ENCODE peak calls at places on chromosome 22, in ten cellular contexts. X, M, O, C, T, B, I, Z, F and Q are unnamed samples.

GRCh38 chr22:40665312-40665711 is 14.0 kb upstream of the MCHR1 start:
- DNase-seq in X (no peak), M (peak), O (no peak), C (no peak), T (no peak), B (no peak), I (no peak), Z (no peak), F (no peak), Q (no peak)

GRCh38 chr22:30855266-30855665 is 113.3 kb downstream of the MORC2 start:
- DNase-seq in X (no peak), M (no peak), O (no peak), C (no peak), T (no peak), B (no peak), I (no peak), Z (no peak), F (no peak), Q (no peak)

GRCh38 chr22:37303821-37304274 is 21.5 kb downstream of the CYTH4 start:
- DNase-seq in X (no peak), M (no peak), O (peak), C (no peak), T (peak), B (peak), I (no peak), Z (no peak), F (no peak), Q (no peak)

GRCh38 chr22:38862375-38863329 is 9.4 kb downstream of the CBX6 start:
- DNase-seq in X (no peak), M (peak), O (no peak), C (no peak), T (no peak), B (no peak), I (no peak), Z (no peak), F (no peak), Q (no peak)

GRCh38 chr22:37431366-37431765 is 4.1 kb upstream of the ELFN2 start:
- DNase-seq in X (no peak), M (no peak), O (peak), C (no peak), T (peak), B (no peak), I (no peak), Z (no peak), F (no peak), Q (no peak)

GRCh38 chr22:26139320-26139719 is 29.9 kb upstream of the SEZ6L start:
- DNase-seq in X (no peak), M (peak), O (no peak), C (peak), T (no peak), B (no peak), I (no peak), Z (no peak), F (no peak), Q (no peak)

GRCh38 chr22:46500201-46500600 is 37.2 kb downstream of the CELSR1 start:
- DNase-seq in X (no peak), M (no peak), O (no peak), C (no peak), T (no peak), B (no peak), I (no peak), Z (peak), F (no peak), Q (no peak)

GRCh38 chr22:38751422-38752346 is 4.1 kb downstream of the SUN2 start:
- DNase-seq in X (peak), M (peak), O (no peak), C (peak), T (no peak), B (peak), I (peak), Z (no peak), F (peak), Q (no peak)

GRCh38 chr22:24521791-24522245 is 26.7 kb downstream of the UPB1 start:
- DNase-seq in X (peak), M (no peak), O (peak), C (peak), T (peak), B (no peak), I (no peak), Z (peak), F (no peak), Q (no peak)

GRCh38 chr22:43843783-43844530 is 18.4 kb downstream of the SULT4A1 start:
- DNase-seq in X (no peak), M (peak), O (no peak), C (no peak), T (no peak), B (no peak), I (no peak), Z (no peak), F (no peak), Q (no peak)

GRCh38 chr22:45503071-45503815 is 560 bp downstream of the FBLN1 start:
- DNase-seq in X (no peak), M (peak), O (no peak), C (no peak), T (no peak), B (no peak), I (no peak), Z (peak), F (no peak), Q (no peak)

GRCh38 chr22:43227231-43227630 is 40.3 kb upstream of the TTLL12 start:
- DNase-seq in X (no peak), M (no peak), O (no peak), C (no peak), T (no peak), B (no peak), I (no peak), Z (no peak), F (no peak), Q (no peak)

GRCh38 chr22:39296535-39296934 is 22.9 kb downstream of the RPL3 start:
- DNase-seq in X (no peak), M (no peak), O (no peak), C (no peak), T (no peak), B (no peak), I (no peak), Z (no peak), F (no peak), Q (no peak)

GRCh38 chr22:50199251-50199721 is 1.5 kb upstream of the SELENOO start:
- DNase-seq in X (no peak), M (peak), O (no peak), C (no peak), T (no peak), B (no peak), I (no peak), Z (no peak), F (no peak), Q (no peak)

GRCh38 chr22:46589871-46590271 is 30.3 kb upstream of the GRAMD4 start:
- DNase-seq in X (no peak), M (peak), O (no peak), C (no peak), T (no peak), B (no peak), I (no peak), Z (no peak), F (no peak), Q (no peak)

GRCh38 chr22:28230682-28231081 is 311.6 kb upstream of the PITPNB start:
- DNase-seq in X (no peak), M (no peak), O (no peak), C (no peak), T (no peak), B (no peak), I (no peak), Z (no peak), F (no peak), Q (no peak)

GRCh38 chr22:23393721-23394320 is 186.3 kb downstream of the IGLL1 start:
- DNase-seq in X (no peak), M (no peak), O (no peak), C (no peak), T (no peak), B (no peak), I (no peak), Z (no peak), F (no peak), Q (no peak)

GRCh38 chr22:46809153-46809885 is 46.9 kb downstream of the TBC1D22A start:
- DNase-seq in X (no peak), M (no peak), O (no peak), C (no peak), T (no peak), B (no peak), I (no peak), Z (no peak), F (no peak), Q (peak)

GRCh38 chr22:17213976-17214375 is 5.3 kb downstream of the ADA2 start:
- DNase-seq in X (no peak), M (peak), O (peak), C (no peak), T (peak), B (no peak), I (peak), Z (peak), F (no peak), Q (no peak)

GRCh38 chr22:20624161-20624616 is 116.8 kb downstream of the MED15 start:
- DNase-seq in X (no peak), M (no peak), O (no peak), C (no peak), T (no peak), B (no peak), I (no peak), Z (no peak), F (no peak), Q (no peak)

GRCh38 chr22:38148252-38148651 is 33.4 kb downstream of the PLA2G6 start:
- DNase-seq in X (no peak), M (no peak), O (no peak), C (no peak), T (no peak), B (no peak), I (no peak), Z (no peak), F (no peak), Q (no peak)

GRCh38 chr22:45265546-45265945 is 19.2 kb upstream of the UPK3A start:
- DNase-seq in X (no peak), M (peak), O (no peak), C (no peak), T (no peak), B (no peak), I (no peak), Z (no peak), F (no peak), Q (no peak)

GRCh38 chr22:45977003-45977395 is at the start of gene WNT7B:
- DNase-seq in X (no peak), M (no peak), O (no peak), C (peak), T (peak), B (no peak), I (no peak), Z (no peak), F (no peak), Q (no peak)

GRCh38 chr22:48580481-48580970 is 1247.1 kb downstream of the BRD1 start:
- DNase-seq in X (no peak), M (peak), O (no peak), C (no peak), T (no peak), B (no peak), I (no peak), Z (no peak), F (no peak), Q (no peak)

GRCh38 chr22:46726066-46726985 is 11.7 kb downstream of the CERK start:
- DNase-seq in X (no peak), M (peak), O (no peak), C (no peak), T (no peak), B (no peak), I (no peak), Z (no peak), F (no peak), Q (no peak)

GRCh38 chr22:48557473-48557872 is 1270.2 kb downstream of the BRD1 start:
- DNase-seq in X (no peak), M (no peak), O (no peak), C (no peak), T (no peak), B (no peak), I (no peak), Z (no peak), F (no peak), Q (no peak)

GRCh38 chr22:40748388-40748970 is 69.2 kb downstream of the MCHR1 start:
- DNase-seq in X (no peak), M (no peak), O (no peak), C (no peak), T (no peak), B (no peak), I (no peak), Z (no peak), F (no peak), Q (no peak)

GRCh38 chr22:44685384-44686056 is 16.5 kb upstream of the PRR5 start:
- DNase-seq in X (peak), M (no peak), O (peak), C (no peak), T (peak), B (no peak), I (peak), Z (peak), F (no peak), Q (no peak)

GRCh38 chr22:48476599-48476998 is 1351.1 kb downstream of the BRD1 start:
- DNase-seq in X (no peak), M (no peak), O (no peak), C (no peak), T (no peak), B (no peak), I (no peak), Z (no peak), F (no peak), Q (peak)

GRCh38 chr22:30423296-30423958 is 2.1 kb upstream of the MTFP1 start:
- DNase-seq in X (peak), M (no peak), O (peak), C (no peak), T (peak), B (no peak), I (no peak), Z (peak), F (no peak), Q (peak)

GRCh38 chr22:46769191-46769675 is 6.8 kb downstream of the TBC1D22A start:
- DNase-seq in X (peak), M (peak), O (no peak), C (peak), T (no peak), B (no peak), I (no peak), Z (no peak), F (no peak), Q (no peak)

GRCh38 chr22:30806391-30806861 is 111.8 kb downstream of the OSBP2 start:
- DNase-seq in X (no peak), M (no peak), O (peak), C (no peak), T (peak), B (no peak), I (no peak), Z (peak), F (no peak), Q (no peak)

GRCh38 chr22:19874307-19875060 is 19.8 kb upstream of the GNB1L start:
- DNase-seq in X (no peak), M (peak), O (peak), C (peak), T (no peak), B (no peak), I (no peak), Z (no peak), F (peak), Q (peak)

GRCh38 chr22:30390974-30391691 is 3.9 kb upstream of the RNF215 start:
- DNase-seq in X (peak), M (peak), O (peak), C (peak), T (peak), B (no peak), I (peak), Z (peak), F (peak), Q (no peak)

GRCh38 chr22:36946436-36947158 is 33.2 kb downstream of the CSF2RB start:
- DNase-seq in X (no peak), M (no peak), O (no peak), C (no peak), T (no peak), B (no peak), I (no peak), Z (no peak), F (no peak), Q (no peak)

GRCh38 chr22:37848587-37849088 is 581 bp upstream of the EIF3L start:
- DNase-seq in X (no peak), M (no peak), O (peak), C (no peak), T (peak), B (no peak), I (peak), Z (no peak), F (no peak), Q (no peak)

GRCh38 chr22:26835929-26836528 is 178.6 kb downstream of the MIAT start:
- DNase-seq in X (peak), M (peak), O (peak), C (peak), T (peak), B (no peak), I (peak), Z (peak), F (peak), Q (no peak)

GRCh38 chr22:24144471-24145115 is 36.7 kb upstream of the SUSD2 start:
- DNase-seq in X (no peak), M (peak), O (no peak), C (no peak), T (no peak), B (no peak), I (no peak), Z (no peak), F (no peak), Q (no peak)

GRCh38 chr22:19466126-19466716 is 12.8 kb downstream of the UFD1 start:
- DNase-seq in X (no peak), M (no peak), O (no peak), C (no peak), T (no peak), B (no peak), I (no peak), Z (no peak), F (no peak), Q (no peak)

GRCh38 chr22:49878206-49878605 is 24.6 kb downstream of the ZBED4 start:
- DNase-seq in X (no peak), M (no peak), O (no peak), C (no peak), T (no peak), B (no peak), I (no peak), Z (no peak), F (no peak), Q (no peak)